ENCODE peak calls at places on chromosomes 2 and 18, in five cellular contexts. L, G, S, T and V are unnamed samples. For H3K9me3, the result is how much of the 10 kb centered on the place peaks cover.

GRCh38 chr2:45168731-45169338 is 159.6 kb upstream of the SIX2 start:
- DNase-seq in G (no peak), S (no peak), T (no peak), L (no peak), V (peak)

GRCh38 chr18:49612515-49613033 is 50.7 kb downstream of the LIPG start:
- DNase-seq in G (peak), L (no peak), S (no peak), T (no peak), V (no peak)

GRCh38 chr18:4352746-4353522 is 102.2 kb downstream of the DLGAP1 start:
- DNase-seq in T (no peak), S (no peak), L (no peak), G (no peak), V (no peak)

GRCh38 chr2:74079522-74080341 is 68.0 kb downstream of the BOLA3 start:
- DNase-seq in T (no peak), S (no peak), L (no peak), G (no peak), V (no peak)

GRCh38 chr2:16241166-16242160 is 301.1 kb downstream of the MYCN start:
- DNase-seq in T (no peak), L (no peak), S (no peak), G (no peak), V (no peak)

GRCh38 chr18:23838801-23839366 is 149.6 kb downstream of the LAMA3 start:
- DNase-seq in S (no peak), L (no peak), T (no peak), G (peak), V (no peak)

GRCh38 chr2:29578084-29578598 is 343.2 kb downstream of the ALK start:
- DNase-seq in G (no peak), L (no peak), T (no peak), S (no peak), V (no peak)

GRCh38 chr2:9638532-9638931 is 7.7 kb upstream of the YWHAQ start:
- DNase-seq in S (peak), T (peak), L (peak), G (peak), V (peak)

GRCh38 chr2:170923799-170924198 is 5.3 kb upstream of the GORASP2 start:
- DNase-seq in G (no peak), L (no peak), S (no peak), T (no peak), V (no peak)

GRCh38 chr18:9446839-9447238 is 28.5 kb upstream of the RALBP1 start:
- DNase-seq in G (no peak), S (no peak), L (no peak), T (no peak), V (no peak)

GRCh38 chr2:18514838-18515461 is 45.5 kb downstream of the RDH14 start:
- DNase-seq in T (no peak), S (no peak), G (no peak), L (no peak), V (no peak)

GRCh38 chr18:73118121-73118816 is 250.5 kb upstream of the NETO1 start:
- DNase-seq in L (no peak), G (peak), S (no peak), T (no peak), V (no peak)

GRCh38 chr18:6327895-6328623 is 86.7 kb downstream of the L3MBTL4 start:
- DNase-seq in S (no peak), T (no peak), L (no peak), G (no peak), V (no peak)

GRCh38 chr2:190765386-190766173 is 115.0 kb upstream of the GLS start:
- DNase-seq in L (no peak), S (no peak), G (peak), T (no peak), V (no peak)

GRCh38 chr2:174522553-174522952 is 35.7 kb upstream of the GPR155 start:
- DNase-seq in L (no peak), G (no peak), S (no peak), T (no peak), V (no peak)

GRCh38 chr2:3442185-3442584 is 62.7 kb downstream of the TRAPPC12 start:
- DNase-seq in T (no peak), L (no peak), G (no peak), S (no peak), V (no peak)

GRCh38 chr2:46700435-46700834 is 215.2 kb downstream of the MCFD2 start:
- DNase-seq in L (no peak), G (no peak), T (no peak), S (no peak), V (no peak)

GRCh38 chr2:54909006-54909405 is 141.2 kb downstream of the RTN4 start:
- DNase-seq in G (no peak), S (no peak), L (no peak), T (no peak), V (no peak)

GRCh38 chr2:133090358-133090757 is 420.4 kb upstream of the LYPD1 start:
- DNase-seq in S (no peak), L (no peak), T (no peak), G (no peak), V (no peak)

GRCh38 chr2:133097666-133098065 is 427.7 kb upstream of the LYPD1 start:
- DNase-seq in S (no peak), L (no peak), T (no peak), G (peak), V (no peak)

DNA sequence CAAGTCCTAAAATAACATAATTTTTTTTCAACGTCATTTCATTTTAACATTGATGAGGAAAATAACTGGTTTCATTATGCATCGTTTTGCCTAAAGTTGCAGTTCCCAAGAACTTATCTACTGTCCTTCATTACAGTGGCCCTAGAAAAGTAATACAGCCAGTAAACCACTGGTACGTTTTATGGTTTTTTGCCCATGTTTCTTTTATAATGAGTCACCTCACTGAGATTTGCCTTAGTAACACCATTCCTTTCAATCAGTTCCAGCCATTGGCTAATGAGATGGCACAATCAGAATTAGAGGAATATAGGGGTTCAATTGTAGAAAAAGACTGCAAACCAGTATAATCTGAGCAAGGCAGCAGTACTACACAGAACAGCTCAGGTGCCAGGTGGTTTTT is 422.6 kb upstream of the LYPD1 start:
- DNase-seq in S (no peak), T (no peak), G (no peak), L (no peak), V (no peak)
- H3K9me3 ChIP-seq in S (under half), T (under half), G (under half), L (under half), V (under half)

GRCh38 chr2:52518673-52519072 is 1248.9 kb upstream of the CHAC2 start:
- DNase-seq in L (no peak), G (no peak), S (no peak), T (no peak), V (no peak)

DNA sequence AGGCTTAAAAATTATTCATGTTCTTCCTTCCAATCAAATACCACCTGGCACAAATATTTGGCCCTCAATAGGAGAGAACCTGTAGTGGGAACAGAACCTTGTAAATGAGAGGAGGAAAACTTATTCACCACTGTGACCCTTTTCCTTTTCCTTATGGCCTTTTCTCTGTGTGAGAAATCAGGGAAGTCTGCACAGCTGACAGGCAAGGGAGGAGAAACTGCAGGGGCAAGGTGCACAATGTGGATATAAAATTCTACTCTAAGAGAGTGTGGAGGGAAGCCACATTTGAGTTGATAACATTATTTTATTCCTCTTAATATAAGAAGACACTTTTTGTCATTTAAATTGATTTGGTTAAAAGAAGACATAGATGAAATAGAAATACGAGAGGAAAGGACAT is 1247.0 kb upstream of the CHAC2 start:
- DNase-seq in G (no peak), L (no peak), S (no peak), T (no peak), V (no peak)
- H3K9me3 ChIP-seq in G (under half), L (under half), S (under half), T (under half), V (under half)

GRCh38 chr2:228999326-228999725 is 271.8 kb downstream of the PID1 start:
- DNase-seq in T (no peak), S (no peak), L (no peak), G (no peak), V (no peak)
- H3K9me3 ChIP-seq in T (under half), S (under half), L (under half), G (under half), V (under half)

GRCh38 chr2:97675714-97676113 is 6.2 kb downstream of the C2orf92 start:
- DNase-seq in T (no peak), L (no peak), S (no peak), G (no peak), V (no peak)
- H3K9me3 ChIP-seq in T (under half), L (under half), S (under half), G (under half), V (under half)

DNA sequence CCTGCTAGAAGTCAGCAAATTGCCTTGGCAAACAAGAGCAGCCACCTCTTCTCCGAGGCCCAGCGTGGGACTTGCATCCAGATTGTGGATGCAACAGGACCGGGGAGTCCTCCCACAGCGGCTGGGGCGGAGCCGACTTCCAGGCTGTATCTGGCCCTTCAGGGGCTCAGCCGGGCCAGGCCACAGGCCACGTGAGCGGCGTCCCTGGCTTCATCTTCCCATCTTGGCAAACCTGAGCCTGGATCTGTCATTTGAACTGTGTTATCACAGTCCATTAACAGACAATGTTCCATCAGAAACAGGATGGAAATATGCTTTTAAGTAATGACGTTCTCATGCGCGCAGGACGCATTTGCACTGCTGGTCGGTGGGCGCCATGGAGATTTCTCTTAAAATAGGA is 483.5 kb upstream of the SALL3 start:
- DNase-seq in L (peak), G (no peak), S (no peak), T (peak), V (no peak)
- H3K9me3 ChIP-seq in L (under half), G (half or more), S (under half), T (under half), V (under half)